ENCODE peak calls at places on chromosomes 12 and 14, in seven cellular contexts. V, J, Y, X, G, P and M are unnamed samples.

GRCh38 chr14:54606178-54606577 is 39.2 kb downstream of the SAMD4A start:
- DNase-seq in G (peak; percentile 44), J (peak; percentile 51), V (peak; percentile 68), X (no peak), P (no peak), Y (no peak), M (no peak)

GRCh38 chr12:12705833-12706520 is 10.0 kb upstream of the GPR19 start:
- DNase-seq in Y (peak; percentile 81), G (no peak), X (no peak), V (no peak), J (no peak), P (no peak), M (peak; percentile 88)

GRCh38 chr12:65510584-65511050 is 232.1 kb downstream of the MSRB3 start:
- DNase-seq in G (peak; percentile 40), V (no peak), Y (peak; percentile 57), P (peak; percentile 67), J (no peak), X (no peak), M (no peak)

GRCh38 chr12:122836027-122836921 is 1.0 kb downstream of the HIP1R start:
- DNase-seq in X (peak; percentile 67), G (peak; percentile 54), Y (peak; percentile 84), P (peak; percentile 49), V (peak; percentile 64), J (peak; percentile 55), M (peak; percentile 86)

GRCh38 chr14:73026243-73026844 is 562 bp downstream of the ZFYVE1 start:
- DNase-seq in X (no peak), P (no peak), Y (peak; percentile 18), J (no peak), V (no peak), G (peak; percentile 25), M (no peak)

GRCh38 chr14:79293482-79293881 is 917.8 kb downstream of the DIO2 start:
- DNase-seq in P (no peak), V (no peak), J (no peak), X (no peak), Y (no peak), G (no peak), M (no peak)

GRCh38 chr12:95733156-95733825 is 57.3 kb downstream of the NTN4 start:
- DNase-seq in X (no peak), G (no peak), Y (no peak), J (no peak), V (no peak), P (no peak), M (no peak)

GRCh38 chr12:41409628-41410027 is 221.5 kb downstream of the PDZRN4 start:
- DNase-seq in V (no peak), J (no peak), G (no peak), P (no peak), X (no peak), Y (no peak), M (no peak)

GRCh38 chr12:89038831-89039509 is 313.3 kb downstream of the DUSP6 start:
- DNase-seq in G (no peak), V (no peak), Y (no peak), P (no peak), X (no peak), J (no peak), M (no peak)

GRCh38 chr14:51609987-51610283 is 41.8 kb upstream of the FRMD6 start:
- DNase-seq in P (no peak), G (no peak), J (no peak), X (no peak), Y (no peak), V (no peak), M (no peak)

GRCh38 chr14:64777461-64777860 is 73.2 kb downstream of the PLEKHG3 start:
- DNase-seq in J (no peak), X (no peak), Y (no peak), V (no peak), G (no peak), P (no peak), M (peak; percentile 0)

GRCh38 chr14:60510976-60511599 is 2.1 kb downstream of the SIX6 start:
- DNase-seq in G (peak; percentile 62), P (no peak), X (no peak), V (no peak), J (no peak), Y (no peak), M (no peak)

GRCh38 chr14:60512952-60513554 is 4.1 kb downstream of the SIX6 start:
- DNase-seq in P (no peak), V (no peak), G (peak; percentile 63), X (no peak), Y (no peak), J (no peak), M (no peak)

GRCh38 chr14:60514378-60515243 is 5.7 kb downstream of the SIX6 start:
- DNase-seq in Y (no peak), V (peak; percentile 60), X (no peak), P (no peak), G (peak; percentile 86), J (no peak), M (no peak)

GRCh38 chr14:60515244-60515695 is 6.3 kb downstream of the SIX6 start:
- DNase-seq in X (no peak), P (no peak), V (no peak), Y (no peak), J (no peak), G (no peak), M (no peak)

DNA sequence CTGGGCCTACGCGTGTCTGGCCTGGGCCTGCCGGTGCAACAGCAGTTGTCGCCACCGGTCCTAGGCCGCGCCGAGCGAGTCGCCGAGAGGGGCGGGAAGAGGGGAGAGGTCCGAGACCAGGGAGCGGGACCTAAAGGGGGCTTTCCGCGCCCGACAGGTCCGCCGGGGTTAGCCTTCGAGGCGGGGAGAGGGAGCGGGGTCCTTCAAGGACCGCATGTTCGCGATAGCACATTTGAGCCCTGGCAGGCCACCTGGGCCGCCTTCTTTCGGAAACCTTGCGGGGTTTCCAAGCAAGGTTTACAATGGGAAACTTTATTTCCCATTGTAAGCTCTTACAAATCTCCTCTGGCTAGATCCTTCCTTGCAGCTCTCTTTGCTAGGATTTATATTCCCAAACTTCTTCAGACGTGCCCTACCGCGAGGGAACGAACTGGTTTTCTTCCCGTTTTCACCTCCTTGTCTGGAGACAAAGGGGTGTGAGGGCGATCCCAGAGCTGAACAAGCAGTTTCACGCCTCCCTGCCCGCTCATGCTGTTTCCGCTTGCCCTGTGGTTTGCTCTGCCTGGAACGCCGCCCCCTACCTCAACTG is 6.8 kb downstream of the SIX6 start:
- DNase-seq in Y (no peak), J (no peak), P (no peak), X (no peak), G (peak; percentile 71), V (peak; percentile 59), M (no peak)
- H3K27me3 ChIP-seq in Y (no peaks in the 10 kb centered on the region), J (peaks cover 69% of the 10 kb centered on the region), P (peaks cover 36% of the 10 kb centered on the region), X (no peaks in the 10 kb centered on the region), G (peaks cover 65% of the 10 kb centered on the region), V (peaks cover 69% of the 10 kb centered on the region), M (peaks cover 91% of the 10 kb centered on the region)

DNA sequence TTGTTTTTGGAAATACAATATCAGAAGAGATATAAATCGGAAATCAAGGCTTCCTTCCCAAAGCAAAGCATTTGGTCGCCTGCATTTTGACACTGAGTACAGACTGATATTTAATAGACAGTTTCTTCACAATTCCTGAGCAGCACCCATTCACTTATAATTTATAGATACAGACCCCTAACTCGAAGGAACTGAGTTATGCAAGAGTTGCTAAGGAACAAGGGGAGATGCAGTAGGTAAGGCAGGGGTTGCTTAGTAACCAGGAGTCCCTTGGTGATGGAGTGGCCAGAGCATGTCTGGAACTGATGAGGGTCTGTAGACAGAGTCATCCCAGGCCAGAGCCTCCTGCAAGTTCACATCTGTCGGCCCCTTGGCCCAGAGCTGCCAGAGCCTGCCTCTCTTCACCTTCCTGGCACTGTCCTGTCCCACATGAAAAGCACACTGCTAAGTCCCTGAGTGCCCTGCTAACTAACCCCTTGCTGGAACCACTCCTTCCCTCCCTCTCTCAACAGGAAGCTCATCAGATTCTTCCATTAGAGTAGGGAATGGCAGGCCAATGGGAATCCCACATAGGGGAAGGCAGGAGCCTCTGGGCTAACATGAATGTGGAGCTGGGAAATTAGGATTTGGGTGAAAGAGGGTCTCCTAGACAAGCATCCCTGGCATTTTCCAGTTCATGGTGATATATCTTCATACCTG is 3.6 kb upstream of the DHRS2 start:
- DNase-seq in V (no peak), X (no peak), J (no peak), G (no peak), P (no peak), Y (no peak), M (no peak)
- H3K4me3 ChIP-seq in V (peak overlapping the region; percentile 25), X (no peak overlapping the region), J (no peak overlapping the region), G (no peak overlapping the region), P (no peak overlapping the region), Y (no peak overlapping the region), M (no peak overlapping the region)

GRCh38 chr12:5040368-5040767 is 3.3 kb upstream of the KCNA5 start:
- DNase-seq in V (no peak), P (no peak), J (no peak), X (no peak), Y (no peak), G (no peak), M (no peak)

GRCh38 chr12:5039815-5040214 is 3.9 kb upstream of the KCNA5 start:
- DNase-seq in X (no peak), P (no peak), J (no peak), V (no peak), Y (no peak), G (no peak), M (no peak)

GRCh38 chr12:5036031-5036430 is 7.6 kb upstream of the KCNA5 start:
- DNase-seq in P (no peak), Y (no peak), G (no peak), V (no peak), J (no peak), X (no peak), M (no peak)

GRCh38 chr12:5037795-5038357 is 5.8 kb upstream of the KCNA5 start:
- DNase-seq in X (no peak), G (no peak), P (no peak), Y (no peak), V (no peak), J (no peak), M (no peak)

DNA sequence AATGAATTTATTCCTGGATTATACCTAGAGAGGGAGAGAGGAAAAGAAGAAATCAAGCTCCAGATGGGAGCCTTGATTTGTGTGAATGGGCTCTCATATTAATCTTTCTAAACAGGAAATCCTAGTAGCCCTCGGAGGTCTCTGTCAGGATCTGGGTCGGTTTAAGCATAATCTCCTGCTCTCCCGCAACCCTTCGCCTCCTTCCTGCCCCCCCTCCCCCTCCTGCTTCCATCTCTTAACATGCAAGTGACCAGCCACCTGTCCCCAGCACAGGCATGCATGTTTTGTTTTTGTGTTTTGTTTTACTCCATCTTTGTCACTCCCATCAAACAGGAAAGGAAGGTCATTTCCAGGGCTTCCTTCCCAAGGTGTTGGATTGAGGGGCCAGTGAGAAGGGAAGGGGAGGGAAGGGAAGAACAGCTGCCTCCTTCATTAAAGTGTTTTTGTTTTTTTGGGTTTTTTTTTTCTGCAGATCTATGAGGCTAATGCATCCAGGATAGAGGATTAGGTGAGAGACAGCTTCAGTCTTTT is 4.8 kb upstream of the KCNA5 start:
- DNase-seq in X (no peak), V (no peak), Y (no peak), P (no peak), G (peak; percentile 39), J (no peak), M (no peak)
- H3K27me3 ChIP-seq in X (no peaks in the 10 kb centered on the region), V (no peaks in the 10 kb centered on the region), Y (no peaks in the 10 kb centered on the region), P (no peaks in the 10 kb centered on the region), G (peaks cover 25% of the 10 kb centered on the region), J (peaks cover 26% of the 10 kb centered on the region), M (no peaks in the 10 kb centered on the region)

DNA sequence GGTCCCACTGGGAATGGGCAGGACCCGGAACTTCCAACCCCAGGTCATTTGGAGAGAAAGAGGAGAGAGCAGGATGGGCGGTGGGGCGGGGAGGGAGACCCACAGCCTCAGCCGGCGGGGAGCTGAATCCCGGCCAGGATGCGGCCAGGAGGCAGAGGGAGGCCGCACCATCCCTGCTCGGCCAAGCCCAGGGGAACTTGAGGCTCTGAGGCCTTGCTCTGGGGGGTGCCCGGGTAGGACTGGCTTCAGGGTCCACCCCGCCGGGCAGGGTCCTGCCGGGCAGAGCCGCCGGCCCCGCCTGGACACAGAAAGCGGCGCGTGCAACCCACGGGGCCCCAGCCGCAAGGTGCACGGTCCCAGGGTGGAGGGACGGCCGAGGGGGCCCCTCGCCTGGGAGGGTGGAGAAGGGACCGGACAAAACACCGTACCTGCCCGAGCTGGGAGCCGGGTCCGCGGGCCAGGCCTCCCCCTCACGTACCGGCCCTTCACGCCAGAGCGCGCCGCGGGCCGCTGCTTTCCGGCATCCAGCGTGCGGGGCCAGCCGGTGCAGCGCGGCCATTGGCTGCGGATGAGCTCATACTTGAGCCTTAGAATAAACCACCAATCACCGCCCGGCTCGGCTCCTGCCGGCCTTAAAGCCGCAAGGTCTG is at the start of gene RPS6KL1:
- DNase-seq in P (peak; percentile 89), V (peak; percentile 89), X (peak; percentile 92), J (peak; percentile 88), Y (peak; percentile 91), G (peak; percentile 99), M (peak; percentile 90)
- H3K4me3 ChIP-seq in P (peak within 1 kb of the TSS; percentile 50), V (peak within 1 kb of the TSS; percentile 67), X (peak within 1 kb of the TSS; percentile 72), J (peak within 1 kb of the TSS; percentile 68), Y (peak within 1 kb of the TSS; percentile 68), G (peak within 1 kb of the TSS; percentile 79), M (peak within 1 kb of the TSS; percentile 33)